ENCODE peak calls at places on chromosomes 2 and 18, in eight cellular contexts. Z is activated CD8-positive, alpha-beta T cell treated with anti-CD3 and anti-CD28 coated beads for 36 hours; O is hepatocyte; P is cardiac muscle cell; N is tibial artery; Y is GM20000; T is A549; M is thyroid gland. U is an unnamed sample.

GRCh38 chr2:224580248-224580647 is 4.9 kb downstream of the CUL3 start:
- DNase-seq in Z (no peak), O (no peak), P (no peak), N (no peak), Y (no peak), T (no peak), M (no peak), U (no peak)

GRCh38 chr18:48374423-48375149 is 34.6 kb downstream of the ZBTB7C start:
- DNase-seq in Z (no peak), O (no peak), P (no peak), N (no peak), Y (no peak), T (no peak), M (peak), U (no peak)

GRCh38 chr2:172234716-172235661 is 132.3 kb upstream of the DLX2 start:
- DNase-seq in Z (peak), O (peak), P (peak), N (no peak), Y (no peak), T (peak), M (no peak), U (peak)

GRCh38 chr18:37546023-37546537 is 19.5 kb downstream of the CELF4 start:
- DNase-seq in Z (no peak), O (no peak), P (no peak), N (no peak), Y (no peak), T (no peak), M (no peak), U (no peak)

GRCh38 chr2:99858951-99859596 is 283.3 kb downstream of the AFF3 start:
- DNase-seq in Z (no peak), O (no peak), P (no peak), N (no peak), Y (no peak), T (no peak), M (no peak), U (no peak)

GRCh38 chr2:18362696-18363095 is 197.8 kb downstream of the RDH14 start:
- DNase-seq in Z (no peak), O (no peak), P (no peak), N (no peak), Y (no peak), T (no peak), M (no peak), U (no peak)

GRCh38 chr18:58520964-58521363 is 107.9 kb downstream of the ALPK2 start:
- DNase-seq in Z (peak), O (no peak), P (no peak), N (no peak), Y (no peak), T (no peak), M (no peak), U (no peak)

GRCh38 chr2:183010112-183010511 is 28.1 kb downstream of the NCKAP1 start:
- DNase-seq in Z (no peak), O (peak), P (peak), N (no peak), Y (no peak), T (no peak), M (no peak), U (no peak)

GRCh38 chr2:11515441-11516071 is 18.3 kb upstream of the GREB1 start:
- DNase-seq in Z (no peak), O (no peak), P (no peak), N (no peak), Y (no peak), T (no peak), M (no peak), U (no peak)

GRCh38 chr18:33578371-33579146 is 540 bp downstream of the ASXL3 start:
- DNase-seq in Z (no peak), O (peak), P (peak), N (peak), Y (peak), T (no peak), M (peak), U (peak)

GRCh38 chr2:69936913-69937312 is 22.0 kb downstream of the MXD1 start:
- DNase-seq in Z (no peak), O (no peak), P (no peak), N (no peak), Y (no peak), T (no peak), M (no peak), U (no peak)

GRCh38 chr2:54955358-54955673 is 94.9 kb downstream of the RTN4 start:
- DNase-seq in Z (no peak), O (no peak), P (no peak), N (no peak), Y (no peak), T (no peak), M (no peak), U (no peak)

GRCh38 chr2:174836345-174836999 is 72.2 kb upstream of the CHRNA1 start:
- DNase-seq in Z (no peak), O (peak), P (no peak), N (no peak), Y (no peak), T (peak), M (peak), U (no peak)

GRCh38 chr2:202061695-202062094 is 11.4 kb upstream of the KIAA2012 start:
- DNase-seq in Z (no peak), O (no peak), P (no peak), N (no peak), Y (no peak), T (no peak), M (no peak), U (no peak)

GRCh38 chr2:903223-903900 is 47.3 kb upstream of the SNTG2 start:
- DNase-seq in Z (no peak), O (no peak), P (no peak), N (no peak), Y (no peak), T (no peak), M (no peak), U (no peak)

GRCh38 chr2:173991857-173992588 is 26.9 kb upstream of the SP3 start:
- DNase-seq in Z (no peak), O (no peak), P (no peak), N (peak), Y (no peak), T (no peak), M (peak), U (no peak)

GRCh38 chr2:239827511-239827865 is 197.7 kb downstream of the NDUFA10 start:
- DNase-seq in Z (no peak), O (no peak), P (no peak), N (peak), Y (no peak), T (no peak), M (no peak), U (no peak)

GRCh38 chr2:179764710-179765109 is 96.7 kb downstream of the ZNF385B start:
- DNase-seq in Z (no peak), O (no peak), P (no peak), N (no peak), Y (no peak), T (no peak), M (no peak), U (no peak)

GRCh38 chr18:61679836-61680235 is 213.0 kb downstream of the RNF152 start:
- DNase-seq in Z (no peak), O (no peak), P (no peak), N (no peak), Y (no peak), T (no peak), M (no peak), U (no peak)

GRCh38 chr2:201580486-201580885 is 62.8 kb downstream of the TMEM237 start:
- DNase-seq in Z (no peak), O (no peak), P (no peak), N (no peak), Y (no peak), T (peak), M (no peak), U (no peak)

GRCh38 chr2:190407662-190408537 is at the start of gene MFSD6:
- DNase-seq in Z (peak), O (peak), P (peak), N (no peak), Y (peak), T (peak), M (peak), U (peak)

GRCh38 chr2:119480718-119481142 is 43.6 kb downstream of the SCTR start:
- DNase-seq in Z (no peak), O (peak), P (no peak), N (no peak), Y (no peak), T (no peak), M (no peak), U (no peak)

GRCh38 chr18:57809190-57809589 is 6.1 kb upstream of the ATP8B1 start:
- DNase-seq in Z (no peak), O (no peak), P (no peak), N (no peak), Y (no peak), T (no peak), M (no peak), U (no peak)

GRCh38 chr2:30252723-30253688 is 21.7 kb downstream of the LBH start:
- DNase-seq in Z (peak), O (peak), P (peak), N (peak), Y (no peak), T (peak), M (peak), U (no peak)

GRCh38 chr2:55115795-55116597 is 65.7 kb upstream of the RTN4 start:
- DNase-seq in Z (no peak), O (no peak), P (no peak), N (no peak), Y (no peak), T (no peak), M (no peak), U (no peak)

GRCh38 chr2:100857915-100858314 is 38.0 kb downstream of the NPAS2 start:
- DNase-seq in Z (no peak), O (no peak), P (no peak), N (no peak), Y (no peak), T (no peak), M (no peak), U (no peak)

GRCh38 chr2:48414980-48415764 is 114.8 kb upstream of the STON1 start:
- DNase-seq in Z (no peak), O (no peak), P (no peak), N (no peak), Y (no peak), T (no peak), M (no peak), U (no peak)

GRCh38 chr2:120167272-120167671 is 55.9 kb downstream of the TMEM185B start:
- DNase-seq in Z (no peak), O (no peak), P (no peak), N (no peak), Y (no peak), T (no peak), M (no peak), U (no peak)

GRCh38 chr2:172968061-172968469 is 107.6 kb upstream of the MAP3K20 start:
- DNase-seq in Z (no peak), O (peak), P (no peak), N (peak), Y (no peak), T (no peak), M (peak), U (no peak)

GRCh38 chr18:50286391-50287027 is 983 bp downstream of the CXXC1 start:
- DNase-seq in Z (peak), O (no peak), P (no peak), N (no peak), Y (no peak), T (no peak), M (no peak), U (no peak)

GRCh38 chr2:216624251-216624650 is 9.0 kb upstream of the IGFBP2 start:
- DNase-seq in Z (no peak), O (no peak), P (no peak), N (no peak), Y (no peak), T (no peak), M (no peak), U (no peak)

GRCh38 chr2:209391776-209392401 is 32.0 kb upstream of the MAP2 start:
- DNase-seq in Z (no peak), O (no peak), P (no peak), N (no peak), Y (no peak), T (no peak), M (no peak), U (no peak)

GRCh38 chr18:37565985-37566478 is 434 bp upstream of the CELF4 start:
- DNase-seq in Z (no peak), O (peak), P (peak), N (no peak), Y (peak), T (peak), M (peak), U (peak)

GRCh38 chr2:111622859-111623258 is 261.1 kb downstream of the ANAPC1 start:
- DNase-seq in Z (no peak), O (no peak), P (no peak), N (no peak), Y (no peak), T (no peak), M (no peak), U (no peak)

GRCh38 chr2:221562226-221562625 is 9.9 kb downstream of the EPHA4 start:
- DNase-seq in Z (no peak), O (no peak), P (no peak), N (no peak), Y (no peak), T (no peak), M (no peak), U (no peak)

GRCh38 chr2:74291891-74292621 is 51.2 kb downstream of the SLC4A5 start:
- DNase-seq in Z (no peak), O (no peak), P (no peak), N (no peak), Y (no peak), T (no peak), M (peak), U (no peak)

GRCh38 chr2:236352761-236353593 is 88.8 kb upstream of the ASB18 start:
- DNase-seq in Z (peak), O (peak), P (peak), N (no peak), Y (peak), T (peak), M (peak), U (no peak)

DNA sequence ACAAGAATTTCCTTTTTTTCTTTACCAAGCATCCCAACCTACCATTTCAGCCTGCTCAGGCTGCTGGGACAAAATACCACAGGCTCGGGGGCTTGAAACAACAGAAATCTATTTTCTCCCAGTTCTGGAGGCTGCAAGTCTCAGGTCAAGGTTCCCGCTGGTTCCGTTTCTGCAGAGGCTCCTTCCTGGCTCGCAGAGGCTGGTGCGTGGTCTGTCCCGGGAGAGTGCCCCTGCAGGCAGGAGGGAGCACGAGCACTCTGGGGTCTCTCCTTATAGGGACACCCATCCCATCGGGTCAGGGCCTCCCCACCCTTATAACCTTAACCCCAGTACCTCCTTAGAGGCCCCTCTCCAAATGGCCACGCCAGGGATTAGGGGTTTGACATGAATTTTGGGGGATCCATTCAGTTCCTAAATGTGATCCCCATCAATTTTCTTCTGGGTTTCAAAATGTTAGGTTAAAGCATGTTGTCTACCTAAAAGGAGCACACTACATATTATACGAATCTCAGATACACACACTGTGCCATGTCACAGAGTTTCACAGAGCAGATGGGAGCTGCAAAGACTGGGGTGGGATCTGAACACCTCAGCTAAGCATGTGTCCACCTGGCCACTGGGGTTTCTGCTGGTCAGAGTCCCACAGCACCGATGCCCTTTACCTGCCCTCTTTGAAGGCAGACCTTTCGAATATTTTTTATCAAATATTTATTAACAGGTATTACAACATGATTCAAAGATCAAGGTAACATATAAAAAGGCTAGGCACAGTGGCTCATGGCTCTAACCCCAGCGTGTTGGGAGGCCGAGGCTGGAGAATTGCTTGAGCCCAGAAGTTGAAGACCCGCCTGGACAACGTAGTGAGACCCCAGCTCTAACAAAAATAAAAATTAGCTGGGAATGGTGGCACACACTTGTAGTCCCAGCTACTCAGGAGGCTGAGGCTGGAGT is 17.6 kb upstream of the ADI1 start:
- DNase-seq in Z (peak), O (peak), P (no peak), N (peak), Y (peak), T (peak), M (no peak), U (no peak)
- TF ChIP-seq CTCF in Z (no peak), O (peak), P (peak), N (peak), Y (peak), T (peak), M (no peak), U (peak)

DNA sequence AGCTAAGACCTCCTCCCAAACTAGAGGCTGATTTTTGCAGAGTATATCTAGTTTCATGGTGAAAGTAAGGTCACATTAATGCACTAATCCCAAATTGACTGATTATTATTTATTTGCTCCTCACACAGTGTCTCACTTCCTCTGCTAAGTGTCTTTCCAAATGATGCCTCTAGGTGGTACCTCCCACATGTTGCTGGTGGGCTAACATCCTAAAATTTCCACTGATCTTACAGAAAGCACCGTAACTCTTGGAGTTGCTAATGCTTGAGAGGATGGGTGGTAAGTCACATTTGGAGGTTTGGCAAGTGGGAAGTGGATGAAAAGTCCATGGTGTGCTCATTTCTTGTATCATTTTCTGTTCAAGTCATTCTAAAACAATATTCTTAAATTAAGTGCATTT is 428.7 kb upstream of the GYPC start:
- DNase-seq in Z (no peak), O (no peak), P (no peak), N (no peak), Y (no peak), T (no peak), M (no peak), U (no peak)
- TF ChIP-seq CTCF in Z (no peak), O (no peak), P (peak), N (no peak), Y (no peak), T (no peak), M (no peak), U (peak)

GRCh38 chr2:210502997-210503621 is 26.6 kb upstream of the LANCL1 start:
- DNase-seq in Z (peak), O (peak), P (peak), N (no peak), Y (peak), T (peak), M (peak), U (peak)
- TF ChIP-seq CTCF in Z (peak), O (peak), P (peak), N (peak), Y (peak), T (peak), M (peak), U (peak)

GRCh38 chr2:68292108-68292710 is 27.5 kb downstream of the CNRIP1 start:
- DNase-seq in Z (peak), O (peak), P (peak), N (no peak), Y (peak), T (peak), M (peak), U (no peak)

GRCh38 chr2:68293024-68293423 is 26.7 kb downstream of the CNRIP1 start:
- DNase-seq in Z (no peak), O (no peak), P (no peak), N (no peak), Y (no peak), T (no peak), M (no peak), U (no peak)

GRCh38 chr2:68295523-68295922 is 24.2 kb downstream of the CNRIP1 start:
- DNase-seq in Z (no peak), O (no peak), P (no peak), N (no peak), Y (peak), T (no peak), M (no peak), U (no peak)

GRCh38 chr2:68294913-68295312 is 24.8 kb downstream of the CNRIP1 start:
- DNase-seq in Z (no peak), O (no peak), P (no peak), N (no peak), Y (no peak), T (no peak), M (no peak), U (no peak)

GRCh38 chr2:68294187-68294586 is 25.6 kb downstream of the CNRIP1 start:
- DNase-seq in Z (no peak), O (no peak), P (no peak), N (no peak), Y (no peak), T (no peak), M (no peak), U (no peak)
- TF ChIP-seq CTCF in Z (no peak), O (no peak), P (no peak), N (no peak), Y (no peak), T (no peak), M (no peak), U (peak)

GRCh38 chr2:9663008-9663879 is 32.4 kb upstream of the YWHAQ start:
- DNase-seq in Z (no peak), O (no peak), P (no peak), N (no peak), Y (peak), T (no peak), M (no peak), U (no peak)
- TF ChIP-seq CTCF in Z (no peak), O (no peak), P (no peak), N (no peak), Y (no peak), T (no peak), M (no peak), U (no peak)

U was measured in neural crest cell.